ENCODE peak calls at places on chromosomes 4 and X, in seven cellular contexts. T is A549, B is heart left ventricle, O is GM12891, P is lower leg skin, R is adrenal gland, W is GM12878. L is an unnamed sample.

GRCh38 chr4:112531146-112531545 is 15.2 kb upstream of the NEUROG2 start:
- DNase-seq in T (no peak), B (no peak), O (no peak), P (no peak), R (no peak), W (no peak), L (no peak)

GRCh38 chr4:100986360-100986868 is 360.9 kb downstream of the PPP3CA start:
- DNase-seq in T (no peak), B (no peak), O (no peak), P (no peak), R (no peak), W (no peak), L (no peak)

GRCh38 chrX:69232945-69233344 is 67.7 kb upstream of the PJA1 start:
- DNase-seq in T (no peak), B (no peak), O (no peak), P (no peak), R (no peak), W (no peak), L (peak)

GRCh38 chr4:156961241-156962068 is 10.1 kb downstream of the PDGFC start:
- DNase-seq in T (no peak), B (no peak), O (no peak), P (no peak), R (no peak), W (no peak), L (no peak)

GRCh38 chrX:110806145-110806544 is 10.5 kb upstream of the CHRDL1 start:
- DNase-seq in T (no peak), B (no peak), O (no peak), P (no peak), R (no peak), W (no peak), L (no peak)

GRCh38 chrX:125709532-125709931 is 389.9 kb downstream of the TEX13C start:
- DNase-seq in T (no peak), B (no peak), O (no peak), P (no peak), R (no peak), W (no peak), L (no peak)

GRCh38 chrX:113644426-113644825 is 803.8 kb upstream of the AMOT start:
- DNase-seq in T (no peak), B (no peak), O (no peak), P (no peak), R (no peak), W (no peak), L (no peak)

GRCh38 chr4:73902038-73902637 is 32.9 kb downstream of the CXCL1 start:
- DNase-seq in T (no peak), B (no peak), O (no peak), P (no peak), R (no peak), W (no peak), L (no peak)

GRCh38 chr4:33930497-33930896 is 2313.8 kb downstream of the ARAP2 start:
- DNase-seq in T (no peak), B (no peak), O (no peak), P (no peak), R (no peak), W (no peak), L (no peak)

GRCh38 chr4:115234405-115235093 is 121.1 kb upstream of the NDST4 start:
- DNase-seq in T (peak), B (no peak), O (no peak), P (no peak), R (no peak), W (peak), L (no peak)

GRCh38 chrX:9789555-9789954 is 3.3 kb downstream of the SHROOM2 start:
- DNase-seq in T (no peak), B (no peak), O (no peak), P (no peak), R (no peak), W (no peak), L (no peak)

GRCh38 chrX:11698747-11699146 is 33.0 kb upstream of the ARHGAP6 start:
- DNase-seq in T (no peak), B (no peak), O (no peak), P (no peak), R (no peak), W (no peak), L (no peak)

GRCh38 chr4:140935259-140935658 is 179.1 kb upstream of the TBC1D9 start:
- DNase-seq in T (no peak), B (peak), O (no peak), P (no peak), R (peak), W (no peak), L (no peak)

GRCh38 chrX:71533850-71534515 is 1.1 kb downstream of the OGT start:
- DNase-seq in T (peak), B (peak), O (no peak), P (peak), R (peak), W (no peak), L (peak)
- TF ChIP-seq POLR2A in T (no peak), B (no peak), O (no peak), P (no peak), R (no peak), W (peak), L (no peak)

DNA sequence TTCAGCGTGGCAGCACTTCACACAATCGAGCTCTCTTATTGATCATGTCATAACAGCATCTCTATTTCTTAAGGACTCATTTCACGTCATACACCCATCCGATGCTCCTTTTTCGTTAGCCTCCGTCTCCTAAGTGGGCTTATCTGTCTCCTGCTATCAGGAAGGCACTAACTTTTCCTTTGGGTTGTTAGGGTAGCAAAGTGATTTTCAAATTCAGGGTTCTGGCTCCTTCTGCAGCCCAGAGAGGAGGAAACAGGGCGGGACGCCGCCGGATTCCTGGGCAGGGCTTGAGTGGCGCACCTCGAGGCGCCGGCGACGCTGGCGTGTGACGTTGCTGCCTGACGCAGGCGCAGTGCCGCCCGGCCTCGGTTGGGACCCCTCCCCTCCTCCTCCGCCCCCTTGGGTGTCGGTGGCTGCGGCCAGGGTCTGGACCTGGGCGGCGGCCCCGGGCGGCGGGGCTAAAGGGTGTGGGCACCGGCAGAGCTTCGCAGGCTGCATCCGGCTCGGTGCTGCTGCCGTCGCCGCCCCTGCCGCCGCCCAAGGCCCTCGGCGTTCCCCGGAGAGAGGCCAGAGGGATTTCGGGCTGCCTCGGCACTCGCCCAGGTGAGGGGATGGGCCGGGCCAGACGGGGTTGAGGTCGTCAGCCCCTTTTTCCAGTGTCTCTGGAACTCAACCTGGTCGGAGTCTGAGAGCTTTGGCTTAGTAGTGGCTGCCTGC is at the start of gene BLTP1:
- DNase-seq in T (peak), B (peak), O (peak), P (peak), R (peak), W (peak), L (peak)
- TF ChIP-seq POLR2A in T (peak), B (peak), O (peak), P (no peak), R (peak), W (peak), L (peak)

DNA sequence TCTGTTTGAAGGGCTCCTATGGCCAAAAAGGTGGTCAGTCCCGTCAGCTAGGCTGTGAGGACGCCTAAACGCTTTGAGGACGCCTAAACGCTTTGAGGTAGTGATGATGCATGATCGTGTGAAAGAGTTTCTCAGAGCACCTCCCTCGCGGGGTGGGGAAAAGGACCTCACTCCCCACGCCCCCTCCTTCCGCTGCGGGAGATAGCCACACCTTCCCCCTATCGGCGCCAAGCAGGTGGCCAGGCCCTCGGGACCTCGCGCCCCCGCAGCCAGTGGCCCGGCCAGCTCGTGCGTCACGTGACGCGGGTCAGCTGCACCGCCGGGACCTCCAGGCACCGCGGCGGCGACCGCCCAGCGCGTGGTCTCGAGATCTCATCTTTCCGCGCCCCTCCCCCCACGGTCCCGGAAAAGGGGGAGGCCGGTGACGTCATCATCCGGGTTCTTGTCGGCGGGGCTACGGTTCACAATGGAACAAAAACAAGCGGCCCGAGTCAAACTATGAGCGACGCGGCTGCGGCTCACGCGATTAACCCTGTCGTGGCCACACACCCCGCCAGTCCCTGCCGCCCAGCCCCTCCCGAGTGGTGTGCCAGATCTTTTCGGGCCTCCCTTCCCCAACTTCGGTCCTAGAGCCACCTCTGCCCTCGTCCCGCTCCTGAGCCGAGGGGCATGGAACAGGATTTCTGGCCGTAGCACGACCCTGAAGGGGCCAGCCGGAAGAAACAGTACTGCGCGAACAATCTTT is 713 bp upstream of the USP9X start:
- DNase-seq in T (peak), B (peak), O (peak), P (peak), R (peak), W (peak), L (peak)
- TF ChIP-seq POLR2A in T (peak), B (peak), O (peak), P (peak), R (peak), W (peak), L (peak)

DNA sequence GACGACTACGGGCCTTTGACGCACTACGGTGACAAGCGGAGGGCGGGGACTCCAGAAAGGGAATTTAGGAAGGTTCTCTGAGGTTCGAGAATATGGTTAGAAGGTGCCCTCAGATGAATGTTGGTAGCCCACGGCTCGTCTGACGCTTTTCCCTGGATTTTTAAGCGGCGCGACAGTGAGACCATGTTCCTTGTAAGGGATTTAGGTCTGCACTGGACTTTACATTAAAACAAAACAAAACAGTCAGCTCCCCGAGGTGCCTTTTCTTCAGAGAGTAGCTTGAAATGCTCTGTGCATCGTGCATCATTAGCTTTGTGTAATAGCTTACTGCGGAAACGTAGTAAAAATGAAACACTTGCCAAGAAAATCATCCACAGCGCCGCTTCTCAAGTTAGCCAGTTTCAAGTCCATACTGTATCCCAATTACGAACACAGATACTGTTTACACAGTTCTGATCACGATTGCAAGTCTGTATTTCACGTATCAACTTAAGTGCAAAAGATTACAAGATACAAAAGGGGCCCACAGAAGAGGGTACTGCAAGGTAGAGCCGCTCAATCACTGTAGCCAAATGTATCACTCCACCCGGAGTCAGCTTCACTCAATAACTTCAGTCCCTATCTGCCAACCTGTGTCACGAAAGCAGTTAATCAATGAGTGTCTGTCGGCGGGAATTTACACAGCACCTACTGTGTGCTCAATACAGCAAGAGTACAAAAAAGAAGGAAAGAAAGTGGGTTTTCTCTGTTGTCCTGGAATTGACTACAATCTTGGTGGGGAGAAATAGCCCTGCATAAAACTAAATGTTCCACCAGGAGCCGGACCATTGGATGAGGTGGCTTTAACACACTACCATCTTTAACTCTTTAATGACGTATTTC is 525 bp upstream of the NKRF start:
- DNase-seq in T (no peak), B (no peak), O (no peak), P (no peak), R (no peak), W (no peak), L (no peak)
- TF ChIP-seq POLR2A in T (no peak), B (no peak), O (no peak), P (no peak), R (no peak), W (no peak), L (peak)

GRCh38 chrX:120244735-120245498 is 5.7 kb upstream of the ZBTB33 start:
- DNase-seq in T (peak), B (peak), O (peak), P (peak), R (peak), W (no peak), L (peak)
- TF ChIP-seq POLR2A in T (peak), B (no peak), O (no peak), P (no peak), R (no peak), W (peak), L (peak)

DNA sequence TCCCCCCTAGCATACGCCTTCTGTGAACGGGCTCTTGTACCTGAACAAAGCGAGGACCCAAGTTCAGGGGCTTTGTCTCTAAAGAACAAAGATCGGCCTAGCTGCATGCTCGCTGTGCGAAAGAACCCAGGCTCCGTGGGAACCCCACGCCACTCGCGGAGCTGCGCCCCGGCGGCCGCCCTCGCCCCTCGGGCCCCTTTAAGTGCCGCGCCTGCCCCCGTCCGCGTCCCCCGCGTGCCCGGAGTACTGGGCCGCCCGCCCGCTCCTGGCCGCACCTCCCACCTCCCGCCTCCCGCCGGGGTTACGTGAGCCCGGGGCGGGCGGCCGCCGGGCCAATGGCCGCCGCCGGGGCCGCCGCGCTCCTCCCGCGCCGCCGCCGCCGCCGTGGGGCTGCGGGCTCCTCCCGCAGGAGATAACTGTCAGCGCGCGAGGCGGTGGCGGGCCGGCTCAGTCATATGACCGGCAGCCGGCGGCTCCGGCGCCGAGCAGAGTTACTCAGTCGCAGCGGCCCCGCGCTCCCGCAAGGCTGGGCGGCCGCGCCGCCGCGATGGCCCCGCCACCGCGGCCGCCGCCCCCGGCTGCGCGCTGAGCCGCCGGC is at the start of gene FNIP2:
- DNase-seq in T (peak), B (peak), O (peak), P (peak), R (peak), W (no peak), L (peak)
- TF ChIP-seq POLR2A in T (peak), B (peak), O (no peak), P (no peak), R (peak), W (peak), L (peak)

GRCh38 chr4:153222162-153222789 is 18.0 kb downstream of the TRIM2 start:
- DNase-seq in T (no peak), B (peak), O (no peak), P (peak), R (peak), W (no peak), L (no peak)
- TF ChIP-seq POLR2A in T (no peak), B (peak), O (no peak), P (no peak), R (no peak), W (no peak), L (no peak)

L was measured in erythroblast.